ENCODE peak calls at places on chromosome 1, in five cellular contexts. K, D, V, S and H are unnamed samples.

GRCh38 chr1:166999500-166999899 is 10.4 kb downstream of the MAEL start:
- DNase-seq in V (no peak), K (no peak), D (no peak), S (no peak), H (no peak)

GRCh38 chr1:116569776-116570357 is 959 bp downstream of the CD58 start:
- DNase-seq in V (no peak), D (no peak), K (peak), S (no peak), H (no peak)

GRCh38 chr1:68232354-68233148 is at the start of gene WLS:
- DNase-seq in D (peak), K (peak), S (peak), V (peak), H (peak)

GRCh38 chr1:104073463-104073902 is 323.8 kb downstream of the AMY1C start:
- DNase-seq in V (no peak), K (no peak), D (no peak), S (no peak), H (no peak)

GRCh38 chr1:109535971-109536491 is 3.6 kb upstream of the GPR61 start:
- DNase-seq in D (no peak), V (peak), S (peak), K (no peak), H (peak)

GRCh38 chr1:7994827-7995226 is 31.3 kb downstream of the ERRFI1 start:
- DNase-seq in K (no peak), V (no peak), S (no peak), D (no peak), H (no peak)

GRCh38 chr1:85344256-85344694 is 67.8 kb upstream of the BCL10 start:
- DNase-seq in K (peak), D (no peak), S (no peak), V (peak), H (peak)

GRCh38 chr1:172351761-172352161 is 68.7 kb upstream of the C1orf105 start:
- DNase-seq in V (no peak), K (no peak), D (no peak), S (no peak), H (no peak)

GRCh38 chr1:159804924-159805323 is 2.8 kb downstream of the FCRL6 start:
- DNase-seq in D (no peak), S (no peak), K (no peak), V (no peak), H (no peak)

GRCh38 chr1:5701642-5702041 is 290.6 kb downstream of the NPHP4 start:
- DNase-seq in D (no peak), K (no peak), V (no peak), S (no peak), H (no peak)